ENCODE peak calls at places on chromosomes 13 and 19, in nine cellular contexts. I is dorsolateral prefrontal cortex, E is left lung, U is small intestine, Y is aorta, D is ovary, H is tibial artery, F is hepatocyte, T is right lobe of liver. Q is an unnamed sample.
A peak's percentile ranks its signal among the peaks of the same experiment; 100 is the strongest.

GRCh38 chr13:49890376-49890775 is 45.8 kb downstream of the SPRYD7 start:
- DNase-seq in E (no peak), U (no peak), H (no peak), D (no peak), I (no peak), F (no peak), T (no peak), Y (no peak), Q (no peak)

GRCh38 chr19:13842294-13843103 is 34.4 kb upstream of the NANOS3 start:
- DNase-seq in U (peak; percentile 51), D (peak; percentile 93), Y (peak; percentile 96), H (peak; percentile 94), E (peak; percentile 94), T (peak; percentile 84), F (peak; percentile 93), I (no peak), Q (peak; percentile 76)

GRCh38 chr19:8168537-8168936 is 19.1 kb upstream of the FBN3 start:
- DNase-seq in E (no peak), Y (no peak), F (no peak), D (no peak), U (no peak), T (no peak), H (no peak), I (no peak), Q (no peak)

GRCh38 chr19:2477141-2477710 is 1.3 kb downstream of the GADD45B start:
- DNase-seq in E (peak; percentile 90), F (peak; percentile 69), D (peak; percentile 50), Y (peak; percentile 86), U (peak; percentile 59), T (peak; percentile 73), H (peak; percentile 79), I (no peak), Q (no peak)

GRCh38 chr19:20005741-20006140 is 33.6 kb downstream of the ZNF682 start:
- DNase-seq in T (no peak), Y (no peak), E (no peak), F (no peak), H (no peak), I (no peak), U (no peak), D (no peak), Q (no peak)

GRCh38 chr19:32464279-32464678 is 58.7 kb downstream of the DPY19L3 start:
- DNase-seq in U (peak; percentile 17), T (no peak), E (no peak), F (no peak), D (no peak), I (no peak), H (no peak), Y (no peak), Q (no peak)

GRCh38 chr19:3403489-3404323 is 37.3 kb downstream of the NFIC start:
- DNase-seq in Y (peak; percentile 97), H (peak; percentile 98), T (peak; percentile 93), D (peak; percentile 97), I (peak; percentile 81), F (peak; percentile 87), U (no peak), E (peak; percentile 88), Q (no peak)

GRCh38 chr13:33312150-33312908 is 26.8 kb upstream of the STARD13 start:
- DNase-seq in T (no peak), D (no peak), U (peak; percentile 17), I (no peak), F (peak; percentile 33), Y (no peak), H (no peak), E (no peak), Q (no peak)

GRCh38 chr19:55259540-55260210 is 858 bp upstream of the PPP6R1 start:
- DNase-seq in E (peak; percentile 78), D (no peak), Y (no peak), F (peak; percentile 43), H (no peak), T (peak; percentile 53), U (no peak), I (no peak), Q (no peak)

GRCh38 chr19:7356899-7357627 is 8.3 kb downstream of the ARHGEF18 start:
- DNase-seq in D (no peak), H (no peak), F (no peak), Y (peak; percentile 44), U (no peak), T (no peak), I (no peak), E (no peak), Q (no peak)

GRCh38 chr19:38949580-38950367 is 19.0 kb downstream of the MRPS12 start:
- DNase-seq in E (peak; percentile 92), D (peak; percentile 94), H (peak; percentile 84), U (peak; percentile 78), I (peak; percentile 92), F (peak; percentile 92), Y (peak; percentile 95), T (peak; percentile 82), Q (peak; percentile 74)

GRCh38 chr13:20904908-20905307 is 2.4 kb upstream of the XPO4 start:
- DNase-seq in U (no peak), E (no peak), T (no peak), I (no peak), D (no peak), F (no peak), Y (no peak), H (no peak), Q (no peak)

GRCh38 chr19:14072535-14073231 is at the start of gene MISP3:
- DNase-seq in F (peak; percentile 82), Y (no peak), E (peak; percentile 93), T (peak; percentile 89), H (peak; percentile 73), U (peak; percentile 91), D (no peak), I (peak; percentile 54), Q (no peak)

GRCh38 chr19:9008667-9009066 is 1.5 kb downstream of the MUC16 start:
- DNase-seq in U (no peak), F (no peak), Y (no peak), I (no peak), T (no peak), D (no peak), E (no peak), H (no peak), Q (no peak)

GRCh38 chr19:29098863-29099481 is 114.0 kb downstream of the UQCRFS1 start:
- DNase-seq in E (no peak), Y (no peak), H (peak; percentile 89), D (peak; percentile 70), I (no peak), F (peak; percentile 75), T (no peak), U (no peak), Q (no peak)

GRCh38 chr13:39417643-39418042 is 185.3 kb downstream of the LHFPL6 start:
- DNase-seq in H (no peak), F (peak; percentile 32), Y (no peak), T (no peak), I (no peak), U (no peak), E (no peak), D (no peak), Q (no peak)

GRCh38 chr19:51391073-51391611 is 751 bp upstream of the C19orf84 start:
- DNase-seq in H (no peak), D (no peak), T (no peak), Y (no peak), F (no peak), E (no peak), I (no peak), U (no peak), Q (no peak)
- H3K4me3 ChIP-seq in H (no peak overlapping the region), D (no peak overlapping the region), T (no peak overlapping the region), Y (no peak overlapping the region), F (no peak overlapping the region), E (no peak overlapping the region), I (no peak overlapping the region), U (no peak overlapping the region), Q (no peak overlapping the region)

DNA sequence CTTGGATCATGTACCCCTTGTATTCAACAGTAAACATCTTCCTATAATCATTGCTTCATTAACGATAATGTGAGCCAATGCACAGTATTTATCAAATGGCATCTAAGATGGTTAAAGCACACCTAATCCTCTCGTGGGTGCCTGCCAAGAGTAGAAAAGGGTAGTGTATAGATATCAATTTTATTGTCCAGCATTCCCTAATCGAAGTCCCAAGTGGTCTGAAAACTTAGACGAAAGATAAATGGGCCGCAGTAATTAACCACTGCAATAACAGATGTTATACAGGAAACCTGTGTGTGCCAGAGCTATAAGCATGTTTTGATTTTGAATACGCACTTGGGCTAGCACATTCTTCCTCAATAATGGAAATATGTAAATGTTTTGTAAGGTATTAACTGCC is 642 bp upstream of the MBNL2 start:
- DNase-seq in H (no peak), T (no peak), E (no peak), I (no peak), U (peak; percentile 35), Y (no peak), F (no peak), D (no peak), Q (no peak)
- H3K27me3 ChIP-seq in H (no peaks in the 10 kb centered on the region), T (no peaks in the 10 kb centered on the region), E (no peaks in the 10 kb centered on the region), I (no peaks in the 10 kb centered on the region), U (no peaks in the 10 kb centered on the region), Y (no peaks in the 10 kb centered on the region), F (no peaks in the 10 kb centered on the region), D (no peaks in the 10 kb centered on the region), Q (no peaks in the 10 kb centered on the region)

DNA sequence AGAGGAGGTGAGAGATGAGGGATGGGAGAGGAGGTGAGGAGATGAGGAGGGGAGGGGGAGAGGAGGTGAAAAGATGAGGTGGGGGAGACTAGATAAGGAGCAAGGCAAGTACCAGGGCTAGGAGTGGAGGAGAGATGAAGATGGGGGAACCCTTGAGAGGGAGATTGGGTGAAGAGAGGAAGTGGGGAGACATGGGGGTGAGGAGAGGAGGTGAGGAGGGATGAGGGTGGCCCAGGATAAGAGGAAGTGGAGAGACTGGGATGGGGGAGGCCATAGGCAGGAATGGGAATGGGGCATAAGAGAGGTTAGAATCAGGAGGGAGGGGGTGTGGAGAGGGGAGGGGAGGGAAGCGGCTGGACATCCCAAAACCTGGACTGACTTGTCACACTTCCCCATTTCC is 16.7 kb upstream of the EMC10 start:
- DNase-seq in D (no peak), I (no peak), H (no peak), U (no peak), E (peak; percentile 10), F (no peak), Y (no peak), T (no peak), Q (no peak)
- H3K27ac ChIP-seq in D (no peak overlapping the region), I (no peak overlapping the region), H (no peak overlapping the region), U (no peak overlapping the region), E (no peak overlapping the region), F (no peak overlapping the region), Y (no peak overlapping the region), T (no peak overlapping the region), Q (no peak overlapping the region)

DNA sequence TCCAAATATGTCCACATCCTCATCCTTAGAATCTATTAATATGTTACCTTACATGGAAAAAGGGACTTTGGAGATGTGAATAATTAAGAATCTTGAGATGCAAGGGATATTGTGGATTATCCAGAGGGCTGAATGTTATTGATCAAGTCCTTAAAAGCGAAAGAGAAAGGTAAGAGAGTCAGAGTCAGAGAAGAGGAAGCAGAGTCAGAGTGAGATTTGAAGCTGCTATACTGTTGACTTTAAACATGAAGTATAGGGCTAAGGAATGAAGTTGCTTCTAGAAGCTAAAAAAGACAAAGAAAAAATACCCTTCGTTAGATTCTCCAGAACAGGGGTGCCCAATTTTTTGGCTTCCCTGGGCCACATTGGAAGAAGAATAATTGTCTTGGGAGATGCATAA is 627.2 kb upstream of the SLITRK6 start:
- DNase-seq in U (no peak), F (no peak), T (no peak), Y (no peak), I (no peak), D (no peak), E (no peak), H (no peak), Q (no peak)
- H3K4me3 ChIP-seq in U (no peak overlapping the region), F (no peak overlapping the region), T (no peak overlapping the region), Y (no peak overlapping the region), I (no peak overlapping the region), D (no peak overlapping the region), E (no peak overlapping the region), H (no peak overlapping the region), Q (no peak overlapping the region)